ENCODE peak calls at places on chromosomes 13 and 19, in nine cellular contexts. One of them, this sample, is unnamed.

GRCh38 chr19:41205995-41206394 is 13.0 kb downstream of the CYP2S1 start:
- DNase-seq in neuronal stem cell: no peak
- DNase-seq in ovary: no peak
- DNase-seq in CD4-positive, alpha-beta memory T cell: no peak
- DNase-seq in CD8-positive, alpha-beta memory T cell: no peak
- DNase-seq in IMR-90: no peak
- DNase-seq in mesenchymal stem cell: no peak
- DNase-seq in cardiac muscle cell: no peak
- DNase-seq in GM23338: no peak
- DNase-seq in this sample: no peak

GRCh38 chr19:9909251-9909650 is 27.1 kb downstream of the OLFM2 start:
- DNase-seq in IMR-90: no peak
- DNase-seq in cardiac muscle cell: no peak
- DNase-seq in CD4-positive, alpha-beta memory T cell: no peak
- DNase-seq in neuronal stem cell: no peak
- DNase-seq in mesenchymal stem cell: no peak
- DNase-seq in ovary: no peak
- DNase-seq in GM23338: no peak
- DNase-seq in CD8-positive, alpha-beta memory T cell: no peak
- DNase-seq in this sample: no peak

GRCh38 chr13:73039201-73040108 is 19.4 kb upstream of the KLF5 start:
- DNase-seq in GM23338: peak; percentile 19
- DNase-seq in mesenchymal stem cell: no peak
- DNase-seq in CD4-positive, alpha-beta memory T cell: no peak
- DNase-seq in CD8-positive, alpha-beta memory T cell: no peak
- DNase-seq in neuronal stem cell: no peak
- DNase-seq in IMR-90: no peak
- DNase-seq in ovary: no peak
- DNase-seq in cardiac muscle cell: peak; percentile 12
- DNase-seq in this sample: no peak

GRCh38 chr13:46962286-46962941 is 65.6 kb upstream of the HTR2A start:
- DNase-seq in IMR-90: peak; percentile 73
- DNase-seq in GM23338: peak; percentile 62
- DNase-seq in mesenchymal stem cell: peak; percentile 41
- DNase-seq in CD4-positive, alpha-beta memory T cell: no peak
- DNase-seq in neuronal stem cell: no peak
- DNase-seq in CD8-positive, alpha-beta memory T cell: no peak
- DNase-seq in ovary: no peak
- DNase-seq in cardiac muscle cell: peak; percentile 6
- DNase-seq in this sample: no peak

GRCh38 chr13:24148414-24149305 is 11.9 kb upstream of the SPATA13 start:
- DNase-seq in GM23338: peak; percentile 72
- DNase-seq in neuronal stem cell: no peak
- DNase-seq in ovary: no peak
- DNase-seq in cardiac muscle cell: peak; percentile 93
- DNase-seq in CD4-positive, alpha-beta memory T cell: no peak
- DNase-seq in IMR-90: peak; percentile 99
- DNase-seq in mesenchymal stem cell: peak; percentile 99
- DNase-seq in CD8-positive, alpha-beta memory T cell: no peak
- DNase-seq in this sample: no peak

GRCh38 chr19:5001547-5002131 is 32.7 kb downstream of the KDM4B start:
- DNase-seq in CD4-positive, alpha-beta memory T cell: no peak
- DNase-seq in IMR-90: peak; percentile 71
- DNase-seq in cardiac muscle cell: peak; percentile 72
- DNase-seq in CD8-positive, alpha-beta memory T cell: peak; percentile 21
- DNase-seq in mesenchymal stem cell: peak; percentile 55
- DNase-seq in neuronal stem cell: no peak
- DNase-seq in ovary: no peak
- DNase-seq in GM23338: peak; percentile 75
- DNase-seq in this sample: no peak

GRCh38 chr13:87677334-87678234 is 6.4 kb downstream of the SLITRK5 start:
- DNase-seq in neuronal stem cell: peak; percentile 53
- DNase-seq in CD4-positive, alpha-beta memory T cell: peak; percentile 43
- DNase-seq in IMR-90: no peak
- DNase-seq in mesenchymal stem cell: peak; percentile 33
- DNase-seq in cardiac muscle cell: no peak
- DNase-seq in ovary: no peak
- DNase-seq in CD8-positive, alpha-beta memory T cell: no peak
- DNase-seq in GM23338: peak; percentile 72
- DNase-seq in this sample: no peak

GRCh38 chr19:4098493-4098892 is 25.4 kb downstream of the MAP2K2 start:
- DNase-seq in GM23338: no peak
- DNase-seq in CD8-positive, alpha-beta memory T cell: no peak
- DNase-seq in CD4-positive, alpha-beta memory T cell: no peak
- DNase-seq in ovary: no peak
- DNase-seq in cardiac muscle cell: no peak
- DNase-seq in neuronal stem cell: no peak
- DNase-seq in IMR-90: no peak
- DNase-seq in mesenchymal stem cell: no peak
- DNase-seq in this sample: no peak

GRCh38 chr13:30700364-30700763 is 35.0 kb upstream of the ALOX5AP start:
- DNase-seq in ovary: no peak
- DNase-seq in CD8-positive, alpha-beta memory T cell: no peak
- DNase-seq in cardiac muscle cell: no peak
- DNase-seq in CD4-positive, alpha-beta memory T cell: no peak
- DNase-seq in GM23338: no peak
- DNase-seq in mesenchymal stem cell: no peak
- DNase-seq in IMR-90: no peak
- DNase-seq in neuronal stem cell: no peak
- DNase-seq in this sample: no peak

GRCh38 chr13:30698023-30698422 is 37.3 kb upstream of the ALOX5AP start:
- DNase-seq in CD4-positive, alpha-beta memory T cell: no peak
- DNase-seq in ovary: no peak
- DNase-seq in cardiac muscle cell: peak; percentile 54
- DNase-seq in GM23338: no peak
- DNase-seq in mesenchymal stem cell: no peak
- DNase-seq in CD8-positive, alpha-beta memory T cell: no peak
- DNase-seq in IMR-90: peak; percentile 81
- DNase-seq in neuronal stem cell: no peak
- DNase-seq in this sample: no peak

GRCh38 chr13:30697177-30697953 is 38.0 kb upstream of the ALOX5AP start:
- DNase-seq in cardiac muscle cell: no peak
- DNase-seq in ovary: no peak
- DNase-seq in mesenchymal stem cell: no peak
- DNase-seq in IMR-90: no peak
- DNase-seq in neuronal stem cell: no peak
- DNase-seq in GM23338: no peak
- DNase-seq in CD8-positive, alpha-beta memory T cell: no peak
- DNase-seq in CD4-positive, alpha-beta memory T cell: no peak
- DNase-seq in this sample: no peak

GRCh38 chr13:30698488-30699005 is 36.8 kb upstream of the ALOX5AP start:
- DNase-seq in IMR-90: no peak
- DNase-seq in mesenchymal stem cell: no peak
- DNase-seq in CD4-positive, alpha-beta memory T cell: no peak
- DNase-seq in GM23338: no peak
- DNase-seq in neuronal stem cell: no peak
- DNase-seq in CD8-positive, alpha-beta memory T cell: no peak
- DNase-seq in cardiac muscle cell: no peak
- DNase-seq in ovary: no peak
- DNase-seq in this sample: no peak

DNA sequence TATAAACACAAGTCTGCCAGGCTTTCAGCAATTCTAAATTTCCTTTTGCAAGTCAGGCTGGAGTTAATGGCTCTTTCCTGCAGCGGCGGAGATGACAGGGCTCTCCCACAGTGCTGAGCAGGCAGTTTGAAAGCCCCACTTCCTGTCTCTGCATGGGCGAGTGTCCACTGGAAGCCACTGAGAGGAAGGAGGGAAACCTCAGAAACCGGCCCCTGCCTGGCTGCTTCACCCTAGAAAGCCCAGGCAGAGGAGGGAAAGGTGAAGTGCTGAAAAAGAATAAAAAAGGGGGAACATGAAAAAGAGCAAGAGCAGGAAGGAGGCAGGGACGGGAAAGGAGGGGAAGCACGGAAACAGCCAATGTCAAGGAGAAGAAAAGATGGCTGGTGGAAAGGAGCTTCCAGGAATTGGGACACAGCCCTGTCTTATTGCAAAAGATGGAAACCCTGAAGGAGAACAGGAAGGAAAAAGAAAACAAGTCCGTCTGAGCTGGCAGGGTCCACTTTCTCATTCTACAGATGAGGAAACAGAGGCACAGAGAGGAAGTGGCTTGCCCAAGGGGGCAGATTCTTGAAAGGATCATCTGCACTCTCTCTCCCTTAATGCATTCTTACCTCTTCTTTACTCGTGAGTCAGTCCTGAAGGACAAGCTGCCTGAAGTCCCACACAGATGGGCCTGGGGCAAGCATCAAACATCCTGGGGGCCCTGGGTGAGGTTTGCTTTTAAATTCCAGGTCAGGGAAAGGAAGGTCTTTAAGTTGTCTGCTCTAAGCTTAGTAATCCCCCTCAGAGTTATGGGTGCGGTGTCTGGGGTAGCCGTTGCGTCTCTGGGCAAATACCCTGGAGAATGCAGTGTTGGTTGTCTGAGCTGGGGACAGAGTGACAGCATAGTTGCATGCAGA is 38.8 kb upstream of the ALOX5AP start:
- DNase-seq in ovary: no peak
- DNase-seq in neuronal stem cell: no peak
- DNase-seq in mesenchymal stem cell: peak; percentile 56
- DNase-seq in CD4-positive, alpha-beta memory T cell: no peak
- DNase-seq in GM23338: peak; percentile 25
- DNase-seq in IMR-90: peak; percentile 36
- DNase-seq in CD8-positive, alpha-beta memory T cell: no peak
- DNase-seq in cardiac muscle cell: peak; percentile 54
- DNase-seq in this sample: no peak
- H3K4me3 ChIP-seq in ovary: no peak overlapping the region
- H3K4me3 ChIP-seq in neuronal stem cell: no peak overlapping the region
- H3K4me3 ChIP-seq in mesenchymal stem cell: no peak overlapping the region
- H3K4me3 ChIP-seq in CD4-positive, alpha-beta memory T cell: no peak overlapping the region
- H3K4me3 ChIP-seq in GM23338: no peak overlapping the region
- H3K4me3 ChIP-seq in IMR-90: no peak overlapping the region
- H3K4me3 ChIP-seq in CD8-positive, alpha-beta memory T cell: no peak overlapping the region
- H3K4me3 ChIP-seq in cardiac muscle cell: no peak overlapping the region
- H3K4me3 ChIP-seq in this sample: no peak overlapping the region

GRCh38 chr19:8321760-8322637 is 703 bp downstream of the RPS28 start:
- DNase-seq in CD4-positive, alpha-beta memory T cell: no peak
- DNase-seq in GM23338: no peak
- DNase-seq in neuronal stem cell: no peak
- DNase-seq in mesenchymal stem cell: peak; percentile 18
- DNase-seq in IMR-90: no peak
- DNase-seq in CD8-positive, alpha-beta memory T cell: no peak
- DNase-seq in cardiac muscle cell: no peak
- DNase-seq in ovary: no peak
- DNase-seq in this sample: no peak

GRCh38 chr19:8322638-8322997 is 1.3 kb downstream of the RPS28 start:
- DNase-seq in mesenchymal stem cell: no peak
- DNase-seq in IMR-90: no peak
- DNase-seq in ovary: no peak
- DNase-seq in GM23338: no peak
- DNase-seq in neuronal stem cell: no peak
- DNase-seq in CD4-positive, alpha-beta memory T cell: no peak
- DNase-seq in cardiac muscle cell: no peak
- DNase-seq in CD8-positive, alpha-beta memory T cell: no peak
- DNase-seq in this sample: no peak

GRCh38 chr19:8321067-8321759 is at the start of the genes NDUFA7 and RPS28:
- DNase-seq in CD8-positive, alpha-beta memory T cell: peak; percentile 96
- DNase-seq in IMR-90: peak; percentile 94
- DNase-seq in cardiac muscle cell: peak; percentile 97
- DNase-seq in GM23338: peak; percentile 98
- DNase-seq in CD4-positive, alpha-beta memory T cell: peak; percentile 97
- DNase-seq in neuronal stem cell: peak; percentile 97
- DNase-seq in ovary: peak; percentile 99
- DNase-seq in mesenchymal stem cell: peak; percentile 95
- DNase-seq in this sample: peak; percentile 97

GRCh38 chr19:8320564-8321066 is 560 bp downstream of the NDUFA7 start:
- DNase-seq in GM23338: peak; percentile 26
- DNase-seq in IMR-90: no peak
- DNase-seq in neuronal stem cell: no peak
- DNase-seq in ovary: no peak
- DNase-seq in cardiac muscle cell: no peak
- DNase-seq in CD8-positive, alpha-beta memory T cell: no peak
- DNase-seq in CD4-positive, alpha-beta memory T cell: no peak
- DNase-seq in mesenchymal stem cell: peak; percentile 37
- DNase-seq in this sample: peak; percentile 58

DNA sequence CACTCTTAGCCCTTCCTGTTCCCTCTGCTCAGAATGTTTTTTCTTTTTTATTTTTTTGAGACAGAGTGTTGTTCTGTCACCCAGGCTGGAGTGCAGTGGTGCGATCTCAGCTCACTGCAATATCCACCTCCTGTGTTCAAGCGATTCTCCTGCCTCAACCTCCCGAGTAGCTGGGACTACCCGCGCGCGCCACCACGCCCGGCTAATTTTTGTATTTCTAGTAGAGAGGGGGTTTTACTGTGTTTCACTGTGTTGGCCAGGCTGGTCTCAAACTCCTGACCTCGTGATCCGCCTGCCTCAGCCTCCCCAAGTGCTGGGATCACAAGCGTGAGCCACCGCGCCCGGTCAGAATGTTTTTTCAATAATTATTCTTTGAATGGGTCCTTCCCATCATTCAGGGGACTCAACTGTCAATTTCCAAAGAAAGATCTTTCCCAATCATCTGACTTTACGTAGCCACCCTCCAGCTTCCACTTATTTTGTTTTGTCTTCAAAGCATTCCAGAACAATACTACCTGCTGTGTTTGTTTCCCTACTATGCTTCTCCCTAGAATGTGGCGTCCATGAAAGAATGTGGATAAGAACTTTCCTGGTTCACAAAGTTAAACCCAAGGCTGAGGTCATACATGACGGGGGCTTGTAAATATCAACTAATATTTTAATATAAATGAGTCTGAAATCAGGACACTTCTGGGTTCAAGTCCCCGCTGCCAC is 1.2 kb downstream of the NDUFA7 start:
- DNase-seq in cardiac muscle cell: no peak
- DNase-seq in neuronal stem cell: no peak
- DNase-seq in GM23338: peak; percentile 77
- DNase-seq in CD8-positive, alpha-beta memory T cell: no peak
- DNase-seq in IMR-90: no peak
- DNase-seq in CD4-positive, alpha-beta memory T cell: no peak
- DNase-seq in ovary: no peak
- DNase-seq in mesenchymal stem cell: no peak
- DNase-seq in this sample: no peak
- H3K4me1 ChIP-seq in cardiac muscle cell: peaks cover 11% of the 10 kb centered on the region
- H3K4me1 ChIP-seq in neuronal stem cell: peaks cover 12% of the 10 kb centered on the region
- H3K4me1 ChIP-seq in GM23338: peaks cover 24% of the 10 kb centered on the region
- H3K4me1 ChIP-seq in CD8-positive, alpha-beta memory T cell: peaks cover 33% of the 10 kb centered on the region
- H3K4me1 ChIP-seq in IMR-90: peaks cover 9% of the 10 kb centered on the region
- H3K4me1 ChIP-seq in CD4-positive, alpha-beta memory T cell: peaks cover 42% of the 10 kb centered on the region
- H3K4me1 ChIP-seq in ovary: peaks cover 8% of the 10 kb centered on the region
- H3K4me1 ChIP-seq in mesenchymal stem cell: peaks cover 18% of the 10 kb centered on the region
- H3K4me1 ChIP-seq in this sample: peaks cover 35% of the 10 kb centered on the region

GRCh38 chr19:29917911-29918310 is 24.1 kb upstream of the URI1 start:
- DNase-seq in CD4-positive, alpha-beta memory T cell: no peak
- DNase-seq in GM23338: peak; percentile 18
- DNase-seq in cardiac muscle cell: no peak
- DNase-seq in IMR-90: no peak
- DNase-seq in ovary: no peak
- DNase-seq in CD8-positive, alpha-beta memory T cell: no peak
- DNase-seq in neuronal stem cell: no peak
- DNase-seq in mesenchymal stem cell: no peak
- DNase-seq in this sample: no peak
- H3K4me3 ChIP-seq in CD4-positive, alpha-beta memory T cell: no peak overlapping the region
- H3K4me3 ChIP-seq in GM23338: no peak overlapping the region
- H3K4me3 ChIP-seq in cardiac muscle cell: no peak overlapping the region
- H3K4me3 ChIP-seq in IMR-90: no peak overlapping the region
- H3K4me3 ChIP-seq in ovary: no peak overlapping the region
- H3K4me3 ChIP-seq in CD8-positive, alpha-beta memory T cell: no peak overlapping the region
- H3K4me3 ChIP-seq in neuronal stem cell: no peak overlapping the region
- H3K4me3 ChIP-seq in mesenchymal stem cell: no peak overlapping the region
- H3K4me3 ChIP-seq in this sample: no peak overlapping the region

DNA sequence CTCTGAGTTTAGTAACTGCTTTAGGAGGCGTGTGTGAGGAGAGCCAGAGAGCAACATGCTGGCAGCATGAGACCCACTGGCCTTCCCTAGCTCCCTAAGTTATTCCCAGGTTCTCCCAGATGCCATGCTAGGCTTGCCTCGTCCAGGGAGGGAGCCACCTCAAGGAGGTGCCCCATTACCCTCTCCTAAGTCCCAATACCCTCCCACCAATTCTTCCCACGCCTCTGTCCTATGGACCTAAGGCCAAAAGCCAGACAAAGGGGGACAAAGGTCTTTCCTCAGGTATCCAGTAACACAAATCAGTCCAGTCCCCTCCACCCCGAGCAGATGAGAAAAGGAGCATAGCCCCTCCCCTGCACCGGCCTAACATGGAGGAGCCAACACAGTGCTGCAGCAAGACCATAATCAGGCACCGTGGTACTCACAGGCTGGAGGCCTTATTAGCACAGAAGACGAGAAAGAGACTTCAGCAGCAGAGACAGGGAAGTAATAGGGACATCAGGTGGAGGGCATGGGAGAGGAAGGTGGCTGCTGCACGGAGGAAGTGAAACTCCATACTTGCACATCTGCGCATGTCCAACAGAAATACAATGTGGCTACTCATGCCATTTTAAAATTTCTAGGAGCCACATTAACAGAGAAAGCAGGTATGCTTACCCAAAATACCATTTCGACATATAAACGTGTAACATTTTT is 46.3 kb downstream of the BRD4 start:
- DNase-seq in neuronal stem cell: no peak
- DNase-seq in mesenchymal stem cell: no peak
- DNase-seq in cardiac muscle cell: no peak
- DNase-seq in GM23338: peak; percentile 44
- DNase-seq in ovary: no peak
- DNase-seq in CD4-positive, alpha-beta memory T cell: no peak
- DNase-seq in CD8-positive, alpha-beta memory T cell: no peak
- DNase-seq in IMR-90: no peak
- DNase-seq in this sample: no peak
- H3K4me1 ChIP-seq in neuronal stem cell: peaks cover 9% of the 10 kb centered on the region
- H3K4me1 ChIP-seq in mesenchymal stem cell: peaks cover 46% of the 10 kb centered on the region
- H3K4me1 ChIP-seq in cardiac muscle cell: peaks cover 71% of the 10 kb centered on the region
- H3K4me1 ChIP-seq in GM23338: peaks cover 87% of the 10 kb centered on the region
- H3K4me1 ChIP-seq in ovary: peaks cover 58% of the 10 kb centered on the region
- H3K4me1 ChIP-seq in CD4-positive, alpha-beta memory T cell: peaks cover 98% of the 10 kb centered on the region
- H3K4me1 ChIP-seq in CD8-positive, alpha-beta memory T cell: peaks cover 96% of the 10 kb centered on the region
- H3K4me1 ChIP-seq in IMR-90: peaks cover 42% of the 10 kb centered on the region
- H3K4me1 ChIP-seq in this sample: peaks cover 99% of the 10 kb centered on the region

This sample was measured in CD4-positive, CD25-positive, alpha-beta regulatory T cell.